ENCODE peak calls at places on chromosomes 11 and 22, in ten cellular contexts. One of them, this sample, is unnamed.
A peak's percentile ranks its signal among the peaks of the same experiment; 100 is the strongest.

GRCh38 chr11:10540546-10540914 is 457 bp downstream of the RNF141 start:
- DNase-seq in SK-N-SH: no peak
- DNase-seq in A549: no peak
- DNase-seq in GM12878: no peak
- DNase-seq in ovary: no peak
- DNase-seq in suprapubic skin: no peak
- DNase-seq in transverse colon: no peak
- DNase-seq in HepG2: peak; percentile 30
- DNase-seq in esophagus muscularis mucosa: no peak
- DNase-seq in tibial nerve: peak; percentile 25
- DNase-seq in this sample: peak; percentile 62

GRCh38 chr11:122920579-122920978 is 38.0 kb downstream of the JHY start:
- DNase-seq in SK-N-SH: no peak
- DNase-seq in A549: no peak
- DNase-seq in GM12878: no peak
- DNase-seq in ovary: no peak
- DNase-seq in suprapubic skin: no peak
- DNase-seq in transverse colon: no peak
- DNase-seq in HepG2: no peak
- DNase-seq in esophagus muscularis mucosa: no peak
- DNase-seq in tibial nerve: no peak
- DNase-seq in this sample: no peak

GRCh38 chr11:86291466-86292262 is 10.4 kb upstream of the HIKESHI start:
- DNase-seq in SK-N-SH: peak; percentile 46
- DNase-seq in A549: peak; percentile 49
- DNase-seq in GM12878: peak; percentile 27
- DNase-seq in ovary: no peak
- DNase-seq in suprapubic skin: no peak
- DNase-seq in transverse colon: peak; percentile 25
- DNase-seq in HepG2: peak; percentile 70
- DNase-seq in esophagus muscularis mucosa: no peak
- DNase-seq in tibial nerve: peak; percentile 43
- DNase-seq in this sample: peak; percentile 47

GRCh38 chr11:60970369-60970774 is 1.1 kb upstream of the CD6 start:
- DNase-seq in SK-N-SH: peak; percentile 73
- DNase-seq in A549: peak; percentile 49
- DNase-seq in GM12878: no peak
- DNase-seq in ovary: peak; percentile 73
- DNase-seq in suprapubic skin: no peak
- DNase-seq in transverse colon: peak; percentile 69
- DNase-seq in HepG2: peak; percentile 16
- DNase-seq in esophagus muscularis mucosa: no peak
- DNase-seq in tibial nerve: peak; percentile 41
- DNase-seq in this sample: peak; percentile 79

GRCh38 chr11:17954395-17955252 is 58.2 kb downstream of the SERGEF start:
- DNase-seq in SK-N-SH: no peak
- DNase-seq in A549: no peak
- DNase-seq in GM12878: no peak
- DNase-seq in ovary: no peak
- DNase-seq in suprapubic skin: no peak
- DNase-seq in transverse colon: no peak
- DNase-seq in HepG2: no peak
- DNase-seq in esophagus muscularis mucosa: no peak
- DNase-seq in tibial nerve: no peak
- DNase-seq in this sample: no peak

GRCh38 chr11:58641326-58641725 is 18.9 kb downstream of the CNTF start:
- DNase-seq in SK-N-SH: no peak
- DNase-seq in A549: no peak
- DNase-seq in GM12878: no peak
- DNase-seq in ovary: no peak
- DNase-seq in suprapubic skin: no peak
- DNase-seq in transverse colon: no peak
- DNase-seq in HepG2: no peak
- DNase-seq in esophagus muscularis mucosa: no peak
- DNase-seq in tibial nerve: no peak
- DNase-seq in this sample: no peak

GRCh38 chr22:19377565-19378361 is 53.8 kb downstream of the HIRA start:
- DNase-seq in SK-N-SH: no peak
- DNase-seq in A549: no peak
- DNase-seq in GM12878: no peak
- DNase-seq in ovary: no peak
- DNase-seq in suprapubic skin: peak; percentile 35
- DNase-seq in transverse colon: no peak
- DNase-seq in HepG2: no peak
- DNase-seq in esophagus muscularis mucosa: no peak
- DNase-seq in tibial nerve: no peak
- DNase-seq in this sample: no peak

GRCh38 chr11:124920870-124921609 is 2.0 kb downstream of the HEPN1 start:
- DNase-seq in SK-N-SH: peak; percentile 94
- DNase-seq in A549: peak; percentile 22
- DNase-seq in GM12878: no peak
- DNase-seq in ovary: peak; percentile 86
- DNase-seq in suprapubic skin: peak; percentile 82
- DNase-seq in transverse colon: peak; percentile 44
- DNase-seq in HepG2: no peak
- DNase-seq in esophagus muscularis mucosa: no peak
- DNase-seq in tibial nerve: peak; percentile 54
- DNase-seq in this sample: peak; percentile 54

GRCh38 chr11:121154473-121154872 is 53.4 kb downstream of the TECTA start:
- DNase-seq in SK-N-SH: peak; percentile 52
- DNase-seq in A549: no peak
- DNase-seq in GM12878: no peak
- DNase-seq in ovary: no peak
- DNase-seq in suprapubic skin: no peak
- DNase-seq in transverse colon: no peak
- DNase-seq in HepG2: no peak
- DNase-seq in esophagus muscularis mucosa: no peak
- DNase-seq in tibial nerve: no peak
- DNase-seq in this sample: no peak

GRCh38 chr11:42329930-42330555 is 870.6 kb upstream of the LRRC4C start:
- DNase-seq in SK-N-SH: no peak
- DNase-seq in A549: no peak
- DNase-seq in GM12878: no peak
- DNase-seq in ovary: no peak
- DNase-seq in suprapubic skin: no peak
- DNase-seq in transverse colon: no peak
- DNase-seq in HepG2: no peak
- DNase-seq in esophagus muscularis mucosa: no peak
- DNase-seq in tibial nerve: no peak
- DNase-seq in this sample: no peak

GRCh38 chr11:86453290-86454030 is 78.8 kb downstream of the CCDC81 start:
- DNase-seq in SK-N-SH: no peak
- DNase-seq in A549: no peak
- DNase-seq in GM12878: no peak
- DNase-seq in ovary: no peak
- DNase-seq in suprapubic skin: no peak
- DNase-seq in transverse colon: no peak
- DNase-seq in HepG2: no peak
- DNase-seq in esophagus muscularis mucosa: peak; percentile 26
- DNase-seq in tibial nerve: no peak
- DNase-seq in this sample: no peak

GRCh38 chr11:122897606-122898210 is 15.1 kb downstream of the JHY start:
- DNase-seq in SK-N-SH: no peak
- DNase-seq in A549: no peak
- DNase-seq in GM12878: no peak
- DNase-seq in ovary: no peak
- DNase-seq in suprapubic skin: no peak
- DNase-seq in transverse colon: no peak
- DNase-seq in HepG2: no peak
- DNase-seq in esophagus muscularis mucosa: no peak
- DNase-seq in tibial nerve: no peak
- DNase-seq in this sample: no peak

GRCh38 chr11:122888162-122888561 is 5.6 kb downstream of the JHY start:
- DNase-seq in SK-N-SH: no peak
- DNase-seq in A549: no peak
- DNase-seq in GM12878: no peak
- DNase-seq in ovary: no peak
- DNase-seq in suprapubic skin: no peak
- DNase-seq in transverse colon: no peak
- DNase-seq in HepG2: no peak
- DNase-seq in esophagus muscularis mucosa: no peak
- DNase-seq in tibial nerve: no peak
- DNase-seq in this sample: no peak

GRCh38 chr22:30881361-30882180 is 87.0 kb downstream of the MORC2 start:
- DNase-seq in SK-N-SH: peak; percentile 60
- DNase-seq in A549: no peak
- DNase-seq in GM12878: no peak
- DNase-seq in ovary: no peak
- DNase-seq in suprapubic skin: no peak
- DNase-seq in transverse colon: no peak
- DNase-seq in HepG2: peak; percentile 46
- DNase-seq in esophagus muscularis mucosa: no peak
- DNase-seq in tibial nerve: no peak
- DNase-seq in this sample: peak; percentile 54

GRCh38 chr22:30880847-30881246 is 87.7 kb downstream of the MORC2 start:
- DNase-seq in SK-N-SH: no peak
- DNase-seq in A549: no peak
- DNase-seq in GM12878: no peak
- DNase-seq in ovary: no peak
- DNase-seq in suprapubic skin: no peak
- DNase-seq in transverse colon: no peak
- DNase-seq in HepG2: no peak
- DNase-seq in esophagus muscularis mucosa: no peak
- DNase-seq in tibial nerve: no peak
- DNase-seq in this sample: no peak

GRCh38 chr22:30883586-30884145 is 84.9 kb downstream of the MORC2 start:
- DNase-seq in SK-N-SH: no peak
- DNase-seq in A549: no peak
- DNase-seq in GM12878: no peak
- DNase-seq in ovary: no peak
- DNase-seq in suprapubic skin: no peak
- DNase-seq in transverse colon: no peak
- DNase-seq in HepG2: no peak
- DNase-seq in esophagus muscularis mucosa: no peak
- DNase-seq in tibial nerve: no peak
- DNase-seq in this sample: no peak

GRCh38 chr22:30882974-30883533 is 85.5 kb downstream of the MORC2 start:
- DNase-seq in SK-N-SH: no peak
- DNase-seq in A549: no peak
- DNase-seq in GM12878: no peak
- DNase-seq in ovary: no peak
- DNase-seq in suprapubic skin: no peak
- DNase-seq in transverse colon: no peak
- DNase-seq in HepG2: no peak
- DNase-seq in esophagus muscularis mucosa: no peak
- DNase-seq in tibial nerve: no peak
- DNase-seq in this sample: no peak

DNA sequence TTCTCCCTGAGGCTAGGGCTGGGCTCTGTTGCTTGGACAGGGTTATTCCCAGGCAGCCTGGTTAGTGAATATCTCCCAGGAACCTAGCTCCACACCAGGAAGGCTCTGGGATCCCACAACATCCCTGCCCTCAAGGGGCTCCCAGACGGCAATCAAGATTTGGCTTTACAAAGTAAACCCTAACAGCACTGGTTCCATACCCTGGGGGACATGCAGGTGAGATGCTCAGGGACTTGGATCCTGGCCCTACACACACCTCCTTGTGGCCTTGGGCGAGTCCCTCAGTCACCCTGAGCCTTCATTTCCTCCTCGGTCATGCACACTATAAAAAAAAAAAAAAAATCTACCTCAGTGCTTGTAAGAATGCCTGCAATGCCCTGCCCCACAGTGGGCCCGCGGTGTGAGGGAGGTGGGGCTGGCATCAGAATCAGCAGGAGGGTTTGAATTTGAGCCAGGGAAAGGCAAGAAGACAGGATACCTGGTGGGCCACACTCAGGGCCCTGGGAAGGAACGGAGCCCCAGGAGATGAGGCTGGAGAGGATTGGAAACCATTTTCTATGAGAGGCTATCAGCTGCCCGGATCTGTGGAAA is 86.3 kb downstream of the MORC2 start:
- DNase-seq in SK-N-SH: no peak
- DNase-seq in A549: no peak
- DNase-seq in GM12878: no peak
- DNase-seq in ovary: no peak
- DNase-seq in suprapubic skin: no peak
- DNase-seq in transverse colon: no peak
- DNase-seq in HepG2: no peak
- DNase-seq in esophagus muscularis mucosa: no peak
- DNase-seq in tibial nerve: no peak
- DNase-seq in this sample: no peak
- TF ChIP-seq EP300 in SK-N-SH: no peak
- TF ChIP-seq EP300 in A549: no peak
- TF ChIP-seq EP300 in GM12878: no peak
- TF ChIP-seq EP300 in ovary: no peak
- TF ChIP-seq EP300 in suprapubic skin: no peak
- TF ChIP-seq EP300 in transverse colon: no peak
- TF ChIP-seq EP300 in HepG2: no peak
- TF ChIP-seq EP300 in esophagus muscularis mucosa: no peak
- TF ChIP-seq EP300 in tibial nerve: no peak
- TF ChIP-seq EP300 in this sample: no peak

GRCh38 chr11:134044514-134045284 is 24.2 kb upstream of the JAM3 start:
- DNase-seq in SK-N-SH: no peak
- DNase-seq in A549: no peak
- DNase-seq in GM12878: no peak
- DNase-seq in ovary: no peak
- DNase-seq in suprapubic skin: no peak
- DNase-seq in transverse colon: no peak
- DNase-seq in HepG2: no peak
- DNase-seq in esophagus muscularis mucosa: no peak
- DNase-seq in tibial nerve: no peak
- DNase-seq in this sample: no peak
- H3K4me1 ChIP-seq in SK-N-SH: peaks cover 39% of the 10 kb centered on the region
- H3K4me1 ChIP-seq in A549: peaks cover 3% of the 10 kb centered on the region
- H3K4me1 ChIP-seq in GM12878: no peaks in the 10 kb centered on the region
- H3K4me1 ChIP-seq in ovary: peaks cover 13% of the 10 kb centered on the region
- H3K4me1 ChIP-seq in suprapubic skin: peaks cover 58% of the 10 kb centered on the region
- H3K4me1 ChIP-seq in transverse colon: peaks cover 35% of the 10 kb centered on the region
- H3K4me1 ChIP-seq in HepG2: no peaks in the 10 kb centered on the region
- H3K4me1 ChIP-seq in esophagus muscularis mucosa: peaks cover 66% of the 10 kb centered on the region
- H3K4me1 ChIP-seq in tibial nerve: no peaks in the 10 kb centered on the region
- H3K4me1 ChIP-seq in this sample: peaks cover 3% of the 10 kb centered on the region

GRCh38 chr11:68324695-68325094 is 12.3 kb downstream of the LRP5 start:
- DNase-seq in SK-N-SH: no peak
- DNase-seq in A549: no peak
- DNase-seq in GM12878: no peak
- DNase-seq in ovary: no peak
- DNase-seq in suprapubic skin: no peak
- DNase-seq in transverse colon: no peak
- DNase-seq in HepG2: no peak
- DNase-seq in esophagus muscularis mucosa: no peak
- DNase-seq in tibial nerve: no peak
- DNase-seq in this sample: no peak
- TF ChIP-seq EP300 in SK-N-SH: no peak
- TF ChIP-seq EP300 in A549: no peak
- TF ChIP-seq EP300 in GM12878: no peak
- TF ChIP-seq EP300 in ovary: no peak
- TF ChIP-seq EP300 in suprapubic skin: no peak
- TF ChIP-seq EP300 in transverse colon: no peak
- TF ChIP-seq EP300 in HepG2: no peak
- TF ChIP-seq EP300 in esophagus muscularis mucosa: no peak
- TF ChIP-seq EP300 in tibial nerve: no peak
- TF ChIP-seq EP300 in this sample: no peak

DNA sequence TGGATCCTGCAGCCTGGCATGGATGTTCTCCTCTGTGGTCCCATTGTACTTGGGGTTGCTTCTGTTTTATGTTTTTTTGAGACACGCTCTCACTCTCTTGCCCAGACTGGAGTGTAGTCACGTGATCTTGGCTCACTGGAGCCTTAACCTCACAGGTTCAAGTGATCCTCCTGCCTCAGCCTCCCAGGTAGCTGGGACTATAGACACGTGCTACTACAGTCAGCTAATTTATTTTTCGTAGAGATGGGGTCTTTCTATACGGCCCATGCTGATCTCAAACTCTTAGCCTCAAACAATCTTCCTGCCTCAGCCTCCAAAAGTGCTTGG is 10.0 kb upstream of the MYH9 start:
- DNase-seq in SK-N-SH: no peak
- DNase-seq in A549: no peak
- DNase-seq in GM12878: no peak
- DNase-seq in ovary: no peak
- DNase-seq in suprapubic skin: no peak
- DNase-seq in transverse colon: no peak
- DNase-seq in HepG2: no peak
- DNase-seq in esophagus muscularis mucosa: no peak
- DNase-seq in tibial nerve: no peak
- DNase-seq in this sample: no peak
- H3K4me1 ChIP-seq in SK-N-SH: peaks cover 11% of the 10 kb centered on the region
- H3K4me1 ChIP-seq in A549: peaks cover 52% of the 10 kb centered on the region
- H3K4me1 ChIP-seq in GM12878: no peaks in the 10 kb centered on the region
- H3K4me1 ChIP-seq in ovary: no peaks in the 10 kb centered on the region
- H3K4me1 ChIP-seq in suprapubic skin: peaks cover 25% of the 10 kb centered on the region
- H3K4me1 ChIP-seq in transverse colon: peaks cover 29% of the 10 kb centered on the region
- H3K4me1 ChIP-seq in HepG2: peaks cover 49% of the 10 kb centered on the region
- H3K4me1 ChIP-seq in esophagus muscularis mucosa: no peaks in the 10 kb centered on the region
- H3K4me1 ChIP-seq in tibial nerve: no peaks in the 10 kb centered on the region
- H3K4me1 ChIP-seq in this sample: no peaks in the 10 kb centered on the region

This sample was measured in stomach.